ENCODE peak calls at places on chromosome 1, in eight cellular contexts. L is stimulated activated CD4-positive, alpha-beta T cell treated with anti-CD3 and anti-CD28 coated beads, Interleukin-1b, Interleukin-23, amount 100 ng/mL, for 4 hours; W is stimulated activated CD8-positive, alpha-beta memory T cell treated with anti-CD3 and anti-CD28 coated beads, Interleukin-12 subunit alpha, Interleukin-12 subunit beta, amount 100 ng/mL, for 1 hour; K is IMR-90; P is aorta; G is heart right ventricle; Q is colonic mucosa; E is transverse colon. D is an unnamed sample.

GRCh38 chr1:31703431-31704260 is at the start of gene COL16A1:
- DNase-seq in Q (peak), G (peak), L (no peak), K (peak), W (no peak), E (peak), P (peak), D (peak)

GRCh38 chr1:198212675-198213074 is 55.9 kb downstream of the NEK7 start:
- DNase-seq in G (no peak), W (no peak), L (no peak), K (peak), Q (no peak), P (no peak), E (no peak), D (no peak)

GRCh38 chr1:9687120-9687875 is 35.8 kb downstream of the PIK3CD start:
- DNase-seq in P (peak), L (peak), E (peak), G (peak), W (peak), K (peak), Q (peak), D (peak)

GRCh38 chr1:178094752-178095645 is 1.1 kb downstream of the RASAL2 start:
- DNase-seq in W (no peak), E (no peak), G (no peak), L (no peak), Q (no peak), K (no peak), P (no peak), D (no peak)

GRCh38 chr1:74835046-74835445 is 102.1 kb downstream of the TYW3 start:
- DNase-seq in E (no peak), P (no peak), Q (no peak), K (peak), G (no peak), W (no peak), L (no peak), D (no peak)

GRCh38 chr1:110173466-110174117 is 23.3 kb downstream of the SLC6A17 start:
- DNase-seq in E (no peak), L (no peak), Q (no peak), K (peak), G (no peak), W (no peak), P (no peak), D (no peak)

GRCh38 chr1:109924316-109924715 is 13.7 kb downstream of the CSF1 start:
- DNase-seq in E (no peak), L (no peak), G (no peak), Q (no peak), K (no peak), W (no peak), P (no peak), D (no peak)

GRCh38 chr1:96362623-96363022 is 359.0 kb upstream of the PTBP2 start:
- DNase-seq in Q (no peak), K (peak), W (no peak), E (no peak), P (no peak), L (no peak), G (no peak), D (no peak)

GRCh38 chr1:175162955-175163354 is 29.6 kb downstream of the KIAA0040 start:
- DNase-seq in E (no peak), G (no peak), L (no peak), W (no peak), Q (no peak), P (no peak), K (no peak), D (no peak)